ENCODE peak calls at places on chromosomes 11 and 22, in six cellular contexts. I is COR-L47, D is SK-N-DZ, N is T-helper 9 cell, L is kidney tubule cell, B is ureter. R is an unnamed sample.
A peak's percentile ranks its signal among the peaks of the same experiment; 100 is the strongest.

GRCh38 chr22:44664149-44664548 is 37.9 kb upstream of the PRR5 start:
- DNase-seq in I (no peak), D (no peak), N (peak; percentile 18), L (peak; percentile 34), B (no peak), R (peak; percentile 74)

GRCh38 chr22:45908961-45909360 is 68.0 kb downstream of the WNT7B start:
- DNase-seq in I (peak; percentile 17), D (no peak), N (no peak), L (no peak), B (no peak), R (no peak)

GRCh38 chr11:74257934-74258553 is 53.4 kb downstream of the P4HA3 start:
- DNase-seq in I (no peak), D (no peak), N (no peak), L (peak; percentile 13), B (peak; percentile 54), R (no peak)

GRCh38 chr22:27278986-27279385 is 522.6 kb downstream of the MN1 start:
- DNase-seq in I (no peak), D (no peak), N (no peak), L (no peak), B (no peak), R (no peak)

GRCh38 chr11:76803023-76803422 is 19.9 kb downstream of the TSKU start:
- DNase-seq in I (no peak), D (no peak), N (no peak), L (no peak), B (peak; percentile 51), R (no peak)

GRCh38 chr11:35344990-35345655 is 74.2 kb downstream of the SLC1A2 start:
- DNase-seq in I (no peak), D (no peak), N (no peak), L (no peak), B (no peak), R (no peak)

GRCh38 chr11:63889344-63889743 is 27.6 kb downstream of the RCOR2 start:
- DNase-seq in I (no peak), D (no peak), N (no peak), L (peak; percentile 28), B (no peak), R (no peak)

GRCh38 chr11:62724171-62724570 is 3.1 kb downstream of the HNRNPUL2 start:
- DNase-seq in I (no peak), D (no peak), N (no peak), L (no peak), B (no peak), R (no peak)

GRCh38 chr22:22050141-22050775 is 67.7 kb upstream of the TOP3B start:
- DNase-seq in I (no peak), D (no peak), N (no peak), L (no peak), B (no peak), R (no peak)

GRCh38 chr11:69644071-69644961 is 3.4 kb downstream of the CCND1 start:
- DNase-seq in I (peak; percentile 48), D (peak; percentile 64), N (no peak), L (peak; percentile 91), B (peak; percentile 83), R (no peak)

GRCh38 chr11:70506658-70506970 is 108.3 kb downstream of the CTTN start:
- DNase-seq in I (no peak), D (no peak), N (no peak), L (no peak), B (no peak), R (no peak)

GRCh38 chr22:30301995-30302809 is 12.9 kb upstream of the CASTOR1 start:
- DNase-seq in I (no peak), D (no peak), N (no peak), L (peak; percentile 50), B (no peak), R (no peak)